ENCODE peak calls at places on chromosomes 2 and 18, in four cellular contexts. One of them, this sample, is unnamed.

GRCh38 chr2:134253804-134254203 is at the start of gene MGAT5:
- DNase-seq in OCI-LY7: peak; percentile 74
- DNase-seq in fibroblast of lung: no peak
- DNase-seq in body of pancreas: peak; percentile 86
- DNase-seq in this sample: no peak

GRCh38 chr18:60549338-60549960 is 176.9 kb upstream of the MC4R start:
- DNase-seq in OCI-LY7: peak; percentile 70
- DNase-seq in fibroblast of lung: peak; percentile 70
- DNase-seq in body of pancreas: peak; percentile 34
- DNase-seq in this sample: peak; percentile 35

GRCh38 chr2:42958036-42958370 is 165.6 kb upstream of the HAAO start:
- DNase-seq in OCI-LY7: no peak
- DNase-seq in fibroblast of lung: no peak
- DNase-seq in body of pancreas: no peak
- DNase-seq in this sample: no peak

GRCh38 chr2:228600265-228600664 is 418.8 kb upstream of the SPHKAP start:
- DNase-seq in OCI-LY7: no peak
- DNase-seq in fibroblast of lung: peak; percentile 86
- DNase-seq in body of pancreas: no peak
- DNase-seq in this sample: no peak

GRCh38 chr2:26302846-26303245 is 43.1 kb upstream of the SELENOI start:
- DNase-seq in OCI-LY7: no peak
- DNase-seq in fibroblast of lung: peak; percentile 7
- DNase-seq in body of pancreas: no peak
- DNase-seq in this sample: no peak

GRCh38 chr2:38789689-38790088 is 11.7 kb downstream of the GEMIN6 start:
- DNase-seq in OCI-LY7: no peak
- DNase-seq in fibroblast of lung: no peak
- DNase-seq in body of pancreas: no peak
- DNase-seq in this sample: no peak

GRCh38 chr2:84840306-84840705 is 40.6 kb downstream of the TRABD2A start:
- DNase-seq in OCI-LY7: no peak
- DNase-seq in fibroblast of lung: peak; percentile 31
- DNase-seq in body of pancreas: no peak
- DNase-seq in this sample: no peak

GRCh38 chr2:181745796-181746540 is 65.7 kb upstream of the NEUROD1 start:
- DNase-seq in OCI-LY7: no peak
- DNase-seq in fibroblast of lung: no peak
- DNase-seq in body of pancreas: no peak
- DNase-seq in this sample: no peak

GRCh38 chr2:127771756-127772155 is 39.2 kb downstream of the WDR33 start:
- DNase-seq in OCI-LY7: no peak
- DNase-seq in fibroblast of lung: peak; percentile 90
- DNase-seq in body of pancreas: no peak
- DNase-seq in this sample: no peak

GRCh38 chr18:26488417-26489009 is 59.8 kb downstream of the KCTD1 start:
- DNase-seq in OCI-LY7: no peak
- DNase-seq in fibroblast of lung: no peak
- DNase-seq in body of pancreas: no peak
- DNase-seq in this sample: no peak

GRCh38 chr18:79877163-79878091 is 74.0 kb downstream of the SLC66A2 start:
- DNase-seq in OCI-LY7: no peak
- DNase-seq in fibroblast of lung: no peak
- DNase-seq in body of pancreas: no peak
- DNase-seq in this sample: no peak

GRCh38 chr2:165113414-165113813 is 90.4 kb downstream of the SCN3A start:
- DNase-seq in OCI-LY7: no peak
- DNase-seq in fibroblast of lung: peak; percentile 61
- DNase-seq in body of pancreas: no peak
- DNase-seq in this sample: no peak

GRCh38 chr2:69817739-69818494 is 11.5 kb upstream of the GMCL1 start:
- DNase-seq in OCI-LY7: no peak
- DNase-seq in fibroblast of lung: no peak
- DNase-seq in body of pancreas: no peak
- DNase-seq in this sample: no peak

GRCh38 chr2:143758629-143759330 is 629.6 kb downstream of the ARHGAP15 start:
- DNase-seq in OCI-LY7: no peak
- DNase-seq in fibroblast of lung: peak; percentile 29
- DNase-seq in body of pancreas: no peak
- DNase-seq in this sample: no peak

GRCh38 chr2:166628478-166629136 is 134.6 kb upstream of the SCN7A start:
- DNase-seq in OCI-LY7: no peak
- DNase-seq in fibroblast of lung: no peak
- DNase-seq in body of pancreas: no peak
- DNase-seq in this sample: no peak

GRCh38 chr18:47284691-47285370 is 33.4 kb upstream of the SKOR2 start:
- DNase-seq in OCI-LY7: no peak
- DNase-seq in fibroblast of lung: no peak
- DNase-seq in body of pancreas: no peak
- DNase-seq in this sample: no peak

GRCh38 chr18:54148151-54148550 is 76.3 kb downstream of the MBD2 start:
- DNase-seq in OCI-LY7: no peak
- DNase-seq in fibroblast of lung: no peak
- DNase-seq in body of pancreas: no peak
- DNase-seq in this sample: no peak

GRCh38 chr2:95069465-95069864 is 44.0 kb downstream of the MAL start:
- DNase-seq in OCI-LY7: no peak
- DNase-seq in fibroblast of lung: no peak
- DNase-seq in body of pancreas: no peak
- DNase-seq in this sample: no peak

GRCh38 chr2:226274143-226274542 is 525.5 kb downstream of the IRS1 start:
- DNase-seq in OCI-LY7: no peak
- DNase-seq in fibroblast of lung: no peak
- DNase-seq in body of pancreas: no peak
- DNase-seq in this sample: no peak

DNA sequence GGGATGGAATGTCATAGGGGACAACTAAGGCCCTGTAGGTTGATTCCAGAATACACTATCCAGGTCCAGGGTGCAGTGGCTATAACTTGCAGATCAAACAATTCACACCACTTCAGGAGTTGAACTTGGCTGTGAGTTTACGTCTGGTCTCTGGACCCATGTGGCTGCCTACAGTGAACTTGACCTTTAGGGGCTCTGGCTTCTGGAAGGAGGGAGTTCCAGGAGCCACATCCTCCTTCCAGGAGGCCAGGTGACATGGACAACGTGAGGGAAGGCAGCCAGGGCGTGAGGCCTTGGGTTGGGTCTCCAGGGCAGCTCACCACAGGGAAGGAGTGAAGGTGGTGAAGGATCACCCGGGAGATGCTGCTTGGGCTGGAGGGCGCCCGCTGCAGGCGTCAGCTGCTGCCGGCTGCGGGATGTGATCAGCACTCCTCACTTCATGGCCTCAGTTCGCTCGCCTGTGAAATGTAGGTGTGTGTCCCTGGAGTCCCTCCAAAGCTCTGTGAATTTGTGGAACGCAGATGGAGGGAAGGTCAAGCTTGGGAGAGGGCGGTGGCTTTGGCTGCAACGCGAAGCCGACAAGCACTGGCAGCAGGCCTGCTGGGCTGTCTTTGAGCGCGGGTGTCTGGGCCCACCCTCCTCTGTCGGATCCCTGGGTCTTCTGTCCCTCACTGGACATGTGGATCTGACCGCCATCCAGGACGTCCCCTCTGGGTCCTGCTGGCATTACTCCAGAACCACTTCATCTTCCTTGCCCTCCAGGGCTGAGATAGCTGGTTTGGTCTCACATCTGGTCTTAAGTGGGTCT is 146.5 kb downstream of the GLI2 start:
- DNase-seq in OCI-LY7: no peak
- DNase-seq in fibroblast of lung: no peak
- DNase-seq in body of pancreas: peak; percentile 72
- DNase-seq in this sample: no peak
- TF ChIP-seq CTCF in OCI-LY7: no peak
- TF ChIP-seq CTCF in fibroblast of lung: no peak
- TF ChIP-seq CTCF in body of pancreas: no peak
- TF ChIP-seq CTCF in this sample: no peak

GRCh38 chr2:31233741-31234689 is at the start of gene EHD3:
- DNase-seq in OCI-LY7: peak; percentile 93
- DNase-seq in fibroblast of lung: peak; percentile 92
- DNase-seq in body of pancreas: peak; percentile 86
- DNase-seq in this sample: peak; percentile 82
- TF ChIP-seq CTCF in OCI-LY7: peak; percentile 69
- TF ChIP-seq CTCF in fibroblast of lung: peak; percentile 63
- TF ChIP-seq CTCF in body of pancreas: peak; percentile 30
- TF ChIP-seq CTCF in this sample: no peak

DNA sequence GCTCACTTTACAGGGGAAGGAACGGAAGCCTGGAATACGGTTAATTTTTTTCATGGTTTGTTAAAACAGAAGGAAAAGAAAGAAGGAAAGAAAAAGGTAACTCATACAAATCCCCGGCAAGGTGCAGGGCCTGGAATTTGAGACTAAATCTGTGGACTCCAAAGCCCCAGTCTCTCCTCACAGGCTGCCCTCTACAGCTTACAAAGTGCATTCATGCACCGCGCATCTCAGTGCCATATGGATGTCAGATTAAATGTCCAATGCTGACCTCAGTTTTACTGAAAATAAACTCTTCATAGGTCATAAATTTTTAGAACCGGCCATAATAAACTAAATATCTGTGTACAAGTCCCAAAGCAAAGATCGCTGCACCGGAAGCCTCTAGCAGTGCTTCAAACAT is 17.8 kb downstream of the ST6GAL2 start:
- DNase-seq in OCI-LY7: no peak
- DNase-seq in fibroblast of lung: no peak
- DNase-seq in body of pancreas: no peak
- DNase-seq in this sample: no peak
- TF ChIP-seq CTCF in OCI-LY7: peak; percentile 46
- TF ChIP-seq CTCF in fibroblast of lung: no peak
- TF ChIP-seq CTCF in body of pancreas: no peak
- TF ChIP-seq CTCF in this sample: no peak

DNA sequence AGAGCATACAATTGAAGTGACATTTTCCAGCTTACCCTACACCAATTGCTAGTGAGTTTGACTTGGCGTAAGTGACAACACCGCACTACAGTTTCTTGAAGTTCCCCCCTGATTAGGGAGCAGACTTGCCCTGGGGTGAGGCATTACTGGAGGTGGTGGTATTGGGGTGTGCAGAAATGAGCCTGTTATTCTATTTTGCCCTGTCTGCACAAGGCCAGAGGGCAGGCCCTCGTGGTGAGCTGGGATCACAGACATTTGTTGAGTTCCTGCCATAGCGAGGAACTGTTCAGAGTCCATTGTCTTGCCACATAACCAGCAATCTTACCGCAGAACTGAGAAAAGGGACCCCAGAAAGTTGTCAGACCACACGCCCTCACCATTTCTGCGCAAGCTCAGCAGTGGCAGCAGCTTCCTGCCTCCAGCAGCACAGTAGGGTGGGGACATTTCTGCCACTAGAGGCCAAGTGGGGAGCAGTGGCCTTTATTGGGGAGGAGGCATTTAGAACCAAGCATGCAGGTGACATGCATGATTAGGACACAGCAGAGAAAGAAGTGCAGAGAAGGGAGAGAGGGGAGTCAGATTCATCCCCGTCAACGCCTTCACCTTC is 103.6 kb upstream of the BCL2L11 start:
- DNase-seq in OCI-LY7: no peak
- DNase-seq in fibroblast of lung: no peak
- DNase-seq in body of pancreas: no peak
- DNase-seq in this sample: no peak
- TF ChIP-seq CTCF in OCI-LY7: no peak
- TF ChIP-seq CTCF in fibroblast of lung: no peak
- TF ChIP-seq CTCF in body of pancreas: no peak
- TF ChIP-seq CTCF in this sample: no peak

GRCh38 chr2:210833403-210833802 is 277.0 kb downstream of the CPS1 start:
- DNase-seq in OCI-LY7: no peak
- DNase-seq in fibroblast of lung: no peak
- DNase-seq in body of pancreas: no peak
- DNase-seq in this sample: no peak
- TF ChIP-seq CTCF in OCI-LY7: no peak
- TF ChIP-seq CTCF in fibroblast of lung: no peak
- TF ChIP-seq CTCF in body of pancreas: no peak
- TF ChIP-seq CTCF in this sample: no peak

GRCh38 chr2:161417428-161418274 is 1.6 kb downstream of the TBR1 start:
- DNase-seq in OCI-LY7: no peak
- DNase-seq in fibroblast of lung: no peak
- DNase-seq in body of pancreas: no peak
- DNase-seq in this sample: peak; percentile 13
- TF ChIP-seq CTCF in OCI-LY7: no peak
- TF ChIP-seq CTCF in fibroblast of lung: no peak
- TF ChIP-seq CTCF in body of pancreas: no peak
- TF ChIP-seq CTCF in this sample: no peak

GRCh38 chr2:154437104-154437503 is 261.4 kb upstream of the KCNJ3 start:
- DNase-seq in OCI-LY7: no peak
- DNase-seq in fibroblast of lung: no peak
- DNase-seq in body of pancreas: no peak
- DNase-seq in this sample: no peak

GRCh38 chr2:154443919-154444318 is 254.6 kb upstream of the KCNJ3 start:
- DNase-seq in OCI-LY7: no peak
- DNase-seq in fibroblast of lung: no peak
- DNase-seq in body of pancreas: no peak
- DNase-seq in this sample: no peak

DNA sequence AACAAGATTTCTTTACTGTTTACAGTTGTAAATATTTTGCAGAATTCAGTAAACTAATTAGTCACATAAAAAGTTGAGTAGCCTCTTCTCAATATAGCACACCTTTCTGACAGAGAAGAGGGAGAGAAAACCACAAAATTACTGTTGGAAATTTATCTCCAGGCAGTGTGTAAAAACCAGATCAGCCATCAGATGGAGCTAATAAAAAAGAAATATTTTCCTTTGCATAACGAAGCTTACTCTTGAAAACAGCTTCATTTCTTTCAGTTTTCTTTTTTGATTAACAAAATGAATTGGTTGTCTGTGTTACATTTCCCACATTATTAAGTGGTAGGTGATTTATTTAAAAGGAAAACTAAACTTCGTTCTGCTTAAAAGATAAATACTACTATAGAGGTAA is 259.3 kb upstream of the KCNJ3 start:
- DNase-seq in OCI-LY7: no peak
- DNase-seq in fibroblast of lung: no peak
- DNase-seq in body of pancreas: no peak
- DNase-seq in this sample: no peak
- TF ChIP-seq CTCF in OCI-LY7: peak; percentile 42
- TF ChIP-seq CTCF in fibroblast of lung: peak; percentile 28
- TF ChIP-seq CTCF in body of pancreas: no peak
- TF ChIP-seq CTCF in this sample: no peak

DNA sequence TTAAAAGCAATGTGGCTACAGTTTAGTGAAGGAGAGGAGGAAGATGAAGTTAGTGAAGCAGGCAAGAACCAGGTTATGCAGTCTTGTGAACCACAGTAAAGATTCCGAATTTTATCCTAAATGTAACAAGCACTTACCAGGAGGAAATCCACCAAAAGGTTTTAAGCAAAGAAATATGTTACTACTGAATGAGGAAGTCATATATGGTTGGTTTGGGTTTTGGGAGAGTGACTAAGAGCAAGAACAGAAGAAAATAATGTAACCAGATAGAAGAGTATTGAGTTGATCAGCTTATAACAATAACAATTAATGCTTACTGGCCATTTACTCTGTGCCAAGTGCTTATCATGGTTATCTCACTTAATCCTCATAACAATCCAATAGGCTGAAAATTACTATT is 1.9 kb downstream of the USP37 start:
- DNase-seq in OCI-LY7: no peak
- DNase-seq in fibroblast of lung: no peak
- DNase-seq in body of pancreas: no peak
- DNase-seq in this sample: no peak
- TF ChIP-seq CTCF in OCI-LY7: no peak
- TF ChIP-seq CTCF in fibroblast of lung: no peak
- TF ChIP-seq CTCF in body of pancreas: no peak
- TF ChIP-seq CTCF in this sample: no peak

GRCh38 chr2:36819090-36819711 is 122.7 kb downstream of the VIT start:
- DNase-seq in OCI-LY7: no peak
- DNase-seq in fibroblast of lung: no peak
- DNase-seq in body of pancreas: no peak
- DNase-seq in this sample: no peak
- TF ChIP-seq CTCF in OCI-LY7: no peak
- TF ChIP-seq CTCF in fibroblast of lung: no peak
- TF ChIP-seq CTCF in body of pancreas: no peak
- TF ChIP-seq CTCF in this sample: no peak